ENCODE peak calls at places on chromosomes 11 and 22, in four cellular contexts. G, P, W and O are unnamed samples.
A peak's percentile ranks its signal among the peaks of the same experiment; 100 is the strongest.

GRCh38 chr11:64566042-64566914 is 24.7 kb upstream of the SLC22A12 start:
- DNase-seq in W (peak; percentile 35), G (no peak), P (no peak), O (peak; percentile 47)

GRCh38 chr11:134365011-134365925 is 33.5 kb downstream of the GLB1L2 start:
- DNase-seq in P (no peak), W (no peak), G (no peak), O (no peak)

GRCh38 chr11:29093416-29093815 is 923.4 kb downstream of the KCNA4 start:
- DNase-seq in G (no peak), W (no peak), P (peak; percentile 5), O (peak; percentile 47)

GRCh38 chr11:78420796-78421209 is 3.2 kb upstream of the GAB2 start:
- DNase-seq in G (peak; percentile 39), W (peak; percentile 18), P (no peak), O (peak; percentile 55)

GRCh38 chr11:94895971-94896370 is 77.4 kb downstream of the CWC15 start:
- DNase-seq in P (no peak), W (no peak), G (no peak), O (no peak)

GRCh38 chr11:8011981-8012444 is 24.9 kb downstream of the EIF3F start:
- DNase-seq in G (no peak), W (no peak), P (peak; percentile 68), O (peak; percentile 76)

GRCh38 chr11:121318848-121319834 is 26.6 kb downstream of the SC5D start:
- DNase-seq in G (peak; percentile 12), W (peak; percentile 10), P (no peak), O (peak; percentile 15)

GRCh38 chr22:41940853-41941765 is 5.8 kb downstream of the CENPM start:
- DNase-seq in G (peak; percentile 78), P (peak; percentile 57), W (peak; percentile 84), O (peak; percentile 44)

GRCh38 chr11:15159085-15159484 is 44.4 kb downstream of the INSC start:
- DNase-seq in G (no peak), P (no peak), W (no peak), O (no peak)

GRCh38 chr11:79082920-79083319 is 357.9 kb downstream of the TENM4 start:
- DNase-seq in G (no peak), W (no peak), P (no peak), O (no peak)

GRCh38 chr11:119481667-119482400 is 58.9 kb upstream of the THY1 start:
- DNase-seq in G (no peak), W (no peak), P (no peak), O (no peak)

GRCh38 chr11:123159146-123159857 is 35.7 kb downstream of the CLMP start:
- DNase-seq in W (no peak), G (no peak), P (no peak), O (no peak)

GRCh38 chr11:13876423-13876822 is 86.1 kb upstream of the SPON1 start:
- DNase-seq in W (no peak), G (no peak), P (no peak), O (no peak)

GRCh38 chr11:44987506-44987905 is 36.8 kb upstream of the TP53I11 start:
- DNase-seq in W (no peak), P (no peak), G (no peak), O (no peak)

GRCh38 chr11:5550440-5551095 is 2.2 kb upstream of the OR52H1 start:
- DNase-seq in W (no peak), G (no peak), P (peak; percentile 71), O (peak; percentile 83)

GRCh38 chr11:19259487-19260345 is 19.0 kb upstream of the E2F8 start:
- DNase-seq in P (peak; percentile 19), W (peak; percentile 54), G (peak; percentile 39), O (no peak)

GRCh38 chr11:82703226-82703625 is 30.4 kb downstream of the FAM181B start:
- DNase-seq in G (no peak), P (no peak), W (no peak), O (no peak)

GRCh38 chr22:36778020-36778419 is 2.1 kb upstream of the IFT27 start:
- DNase-seq in W (no peak), P (no peak), G (no peak), O (no peak)

GRCh38 chr22:49683032-49683431 is 144.6 kb downstream of the BRD1 start:
- DNase-seq in P (no peak), G (no peak), W (no peak), O (no peak)

GRCh38 chr22:27885977-27886842 is 32.8 kb downstream of the PITPNB start:
- DNase-seq in W (peak; percentile 37), P (peak; percentile 27), G (peak; percentile 25), O (peak; percentile 79)

GRCh38 chr22:17655289-17655688 is 16.7 kb downstream of the BCL2L13 start:
- DNase-seq in P (no peak), G (no peak), W (no peak), O (no peak)

GRCh38 chr11:123206671-123207421 is 11.8 kb upstream of the CLMP start:
- DNase-seq in G (no peak), P (no peak), W (no peak), O (no peak)

GRCh38 chr22:28171135-28171534 is 252.1 kb upstream of the PITPNB start:
- DNase-seq in P (no peak), W (no peak), G (no peak), O (no peak)

GRCh38 chr11:112042161-112042960 is 17.2 kb downstream of the DLAT start:
- DNase-seq in G (no peak), W (no peak), P (no peak), O (peak; percentile 41)

GRCh38 chr22:29427176-29427760 is 11.1 kb upstream of the RFPL1 start:
- DNase-seq in W (no peak), P (no peak), G (no peak), O (no peak)

GRCh38 chr11:77174559-77174958 is 46.5 kb downstream of the MYO7A start:
- DNase-seq in G (no peak), W (no peak), P (no peak), O (no peak)

GRCh38 chr22:19871023-19871844 is 16.6 kb upstream of the GNB1L start:
- DNase-seq in W (no peak), P (no peak), G (no peak), O (no peak)

GRCh38 chr11:130738618-130739017 is 177.7 kb downstream of the SNX19 start:
- DNase-seq in P (no peak), W (no peak), G (no peak), O (no peak)

GRCh38 chr11:71269603-71270511 is 17.5 kb upstream of the SHANK2 start:
- DNase-seq in P (no peak), W (no peak), G (no peak), O (no peak)

GRCh38 chr11:35893796-35894475 is 49.9 kb upstream of the LDLRAD3 start:
- DNase-seq in G (no peak), P (no peak), W (no peak), O (no peak)

GRCh38 chr22:41442240-41442792 is 4.3 kb downstream of the TOB2 start:
- DNase-seq in W (no peak), P (no peak), G (no peak), O (no peak)

GRCh38 chr11:65445604-65446445 is 23.2 kb downstream of the NEAT1 start:
- DNase-seq in P (no peak), G (no peak), W (no peak), O (no peak)

GRCh38 chr22:32546480-32546879 is 71.9 kb downstream of the FBXO7 start:
- DNase-seq in W (no peak), P (no peak), G (no peak), O (no peak)

GRCh38 chr11:120136356-120136755 is 1.6 kb downstream of the TRIM29 start:
- DNase-seq in G (no peak), W (no peak), P (no peak), O (no peak)

GRCh38 chr11:59223611-59224010 is 10.9 kb upstream of the MPEG1 start:
- DNase-seq in G (no peak), P (no peak), W (no peak), O (no peak)

GRCh38 chr22:50529416-50530279 is at the start of gene TYMP:
- DNase-seq in W (peak; percentile 57), G (peak; percentile 71), P (no peak), O (no peak)